ENCODE peak calls at places on chromosomes 2 and 18, in ten cellular contexts. One of them, this sample, is unnamed.

GRCh38 chr2:74328074-74328473 is 15.1 kb downstream of the SLC4A5 start:
- DNase-seq in choroid plexus epithelial cell: no peak
- DNase-seq in mammary epithelial cell: no peak
- DNase-seq in astrocyte of the spinal cord: no peak
- DNase-seq in heart left ventricle: no peak
- DNase-seq in body of pancreas: no peak
- DNase-seq in foreskin fibroblast: no peak
- DNase-seq in AG10803: no peak
- DNase-seq in OCI-LY7: no peak
- DNase-seq in lower leg skin: no peak
- DNase-seq in this sample: no peak

GRCh38 chr18:13446581-13447470 is 228.3 kb downstream of the LDLRAD4 start:
- DNase-seq in heart left ventricle: no peak
- DNase-seq in OCI-LY7: no peak
- DNase-seq in choroid plexus epithelial cell: peak; percentile 47
- DNase-seq in lower leg skin: no peak
- DNase-seq in body of pancreas: no peak
- DNase-seq in foreskin fibroblast: no peak
- DNase-seq in AG10803: no peak
- DNase-seq in astrocyte of the spinal cord: peak; percentile 34
- DNase-seq in mammary epithelial cell: no peak
- DNase-seq in this sample: no peak

GRCh38 chr18:3350566-3351527 is 88.9 kb downstream of the MYL12B start:
- DNase-seq in foreskin fibroblast: no peak
- DNase-seq in OCI-LY7: no peak
- DNase-seq in lower leg skin: no peak
- DNase-seq in AG10803: no peak
- DNase-seq in mammary epithelial cell: peak; percentile 98
- DNase-seq in body of pancreas: no peak
- DNase-seq in choroid plexus epithelial cell: peak; percentile 53
- DNase-seq in astrocyte of the spinal cord: peak; percentile 27
- DNase-seq in heart left ventricle: no peak
- DNase-seq in this sample: no peak

GRCh38 chr2:157470321-157470720 is 26.4 kb upstream of the CYTIP start:
- DNase-seq in body of pancreas: no peak
- DNase-seq in astrocyte of the spinal cord: no peak
- DNase-seq in foreskin fibroblast: no peak
- DNase-seq in mammary epithelial cell: no peak
- DNase-seq in heart left ventricle: no peak
- DNase-seq in OCI-LY7: peak; percentile 34
- DNase-seq in lower leg skin: no peak
- DNase-seq in AG10803: no peak
- DNase-seq in choroid plexus epithelial cell: no peak
- DNase-seq in this sample: no peak

GRCh38 chr2:105590780-105591660 is 153.7 kb upstream of the NCK2 start:
- DNase-seq in heart left ventricle: no peak
- DNase-seq in AG10803: no peak
- DNase-seq in foreskin fibroblast: no peak
- DNase-seq in lower leg skin: no peak
- DNase-seq in astrocyte of the spinal cord: no peak
- DNase-seq in body of pancreas: no peak
- DNase-seq in choroid plexus epithelial cell: no peak
- DNase-seq in OCI-LY7: no peak
- DNase-seq in mammary epithelial cell: no peak
- DNase-seq in this sample: no peak

GRCh38 chr18:8706981-8707940 is 1.9 kb downstream of the MTCL1 start:
- DNase-seq in choroid plexus epithelial cell: peak; percentile 72
- DNase-seq in astrocyte of the spinal cord: peak; percentile 79
- DNase-seq in heart left ventricle: no peak
- DNase-seq in foreskin fibroblast: peak; percentile 66
- DNase-seq in OCI-LY7: peak; percentile 89
- DNase-seq in lower leg skin: peak; percentile 32
- DNase-seq in mammary epithelial cell: peak; percentile 62
- DNase-seq in AG10803: peak; percentile 75
- DNase-seq in body of pancreas: peak; percentile 46
- DNase-seq in this sample: no peak

GRCh38 chr18:56233595-56233994 is 404.8 kb downstream of the TXNL1 start:
- DNase-seq in mammary epithelial cell: peak; percentile 79
- DNase-seq in foreskin fibroblast: peak; percentile 89
- DNase-seq in heart left ventricle: peak; percentile 33
- DNase-seq in astrocyte of the spinal cord: peak; percentile 91
- DNase-seq in body of pancreas: peak; percentile 5
- DNase-seq in lower leg skin: no peak
- DNase-seq in AG10803: peak; percentile 88
- DNase-seq in OCI-LY7: no peak
- DNase-seq in choroid plexus epithelial cell: peak; percentile 79
- DNase-seq in this sample: peak; percentile 45

GRCh38 chr2:12074126-12074883 is 327.9 kb downstream of the LPIN1 start:
- DNase-seq in choroid plexus epithelial cell: no peak
- DNase-seq in astrocyte of the spinal cord: no peak
- DNase-seq in lower leg skin: no peak
- DNase-seq in mammary epithelial cell: no peak
- DNase-seq in OCI-LY7: no peak
- DNase-seq in heart left ventricle: no peak
- DNase-seq in foreskin fibroblast: no peak
- DNase-seq in AG10803: no peak
- DNase-seq in body of pancreas: no peak
- DNase-seq in this sample: no peak

GRCh38 chr18:72086421-72086820 is 457.7 kb downstream of the CBLN2 start:
- DNase-seq in OCI-LY7: peak; percentile 31
- DNase-seq in body of pancreas: no peak
- DNase-seq in foreskin fibroblast: peak; percentile 12
- DNase-seq in heart left ventricle: no peak
- DNase-seq in astrocyte of the spinal cord: peak; percentile 50
- DNase-seq in choroid plexus epithelial cell: peak; percentile 56
- DNase-seq in lower leg skin: no peak
- DNase-seq in mammary epithelial cell: no peak
- DNase-seq in AG10803: no peak
- DNase-seq in this sample: no peak
- TF ChIP-seq CTCF in OCI-LY7: peak; percentile 70
- TF ChIP-seq CTCF in body of pancreas: peak; percentile 47
- TF ChIP-seq CTCF in foreskin fibroblast: no peak
- TF ChIP-seq CTCF in heart left ventricle: no peak
- TF ChIP-seq CTCF in astrocyte of the spinal cord: peak; percentile 52
- TF ChIP-seq CTCF in choroid plexus epithelial cell: peak; percentile 49
- TF ChIP-seq CTCF in lower leg skin: no peak
- TF ChIP-seq CTCF in mammary epithelial cell: no peak
- TF ChIP-seq CTCF in AG10803: peak; percentile 17
- TF ChIP-seq CTCF in this sample: no peak

GRCh38 chr2:101302016-101302415 is 6.5 kb downstream of the RNF149 start:
- DNase-seq in mammary epithelial cell: no peak
- DNase-seq in body of pancreas: no peak
- DNase-seq in heart left ventricle: no peak
- DNase-seq in foreskin fibroblast: no peak
- DNase-seq in OCI-LY7: no peak
- DNase-seq in lower leg skin: no peak
- DNase-seq in astrocyte of the spinal cord: no peak
- DNase-seq in choroid plexus epithelial cell: no peak
- DNase-seq in AG10803: no peak
- DNase-seq in this sample: no peak

GRCh38 chr2:101305492-101306123 is 2.9 kb downstream of the RNF149 start:
- DNase-seq in AG10803: peak; percentile 56
- DNase-seq in body of pancreas: no peak
- DNase-seq in lower leg skin: no peak
- DNase-seq in heart left ventricle: no peak
- DNase-seq in astrocyte of the spinal cord: peak; percentile 64
- DNase-seq in OCI-LY7: no peak
- DNase-seq in mammary epithelial cell: peak; percentile 55
- DNase-seq in foreskin fibroblast: peak; percentile 74
- DNase-seq in choroid plexus epithelial cell: peak; percentile 83
- DNase-seq in this sample: no peak

GRCh38 chr2:101305044-101305443 is 3.5 kb downstream of the RNF149 start:
- DNase-seq in body of pancreas: no peak
- DNase-seq in choroid plexus epithelial cell: no peak
- DNase-seq in mammary epithelial cell: no peak
- DNase-seq in AG10803: no peak
- DNase-seq in lower leg skin: no peak
- DNase-seq in astrocyte of the spinal cord: no peak
- DNase-seq in heart left ventricle: no peak
- DNase-seq in OCI-LY7: no peak
- DNase-seq in foreskin fibroblast: no peak
- DNase-seq in this sample: no peak

GRCh38 chr2:101306410-101306809 is 2.1 kb downstream of the RNF149 start:
- DNase-seq in AG10803: peak; percentile 6
- DNase-seq in astrocyte of the spinal cord: no peak
- DNase-seq in body of pancreas: peak; percentile 57
- DNase-seq in choroid plexus epithelial cell: no peak
- DNase-seq in OCI-LY7: no peak
- DNase-seq in lower leg skin: no peak
- DNase-seq in heart left ventricle: no peak
- DNase-seq in mammary epithelial cell: no peak
- DNase-seq in foreskin fibroblast: peak; percentile 18
- DNase-seq in this sample: no peak

DNA sequence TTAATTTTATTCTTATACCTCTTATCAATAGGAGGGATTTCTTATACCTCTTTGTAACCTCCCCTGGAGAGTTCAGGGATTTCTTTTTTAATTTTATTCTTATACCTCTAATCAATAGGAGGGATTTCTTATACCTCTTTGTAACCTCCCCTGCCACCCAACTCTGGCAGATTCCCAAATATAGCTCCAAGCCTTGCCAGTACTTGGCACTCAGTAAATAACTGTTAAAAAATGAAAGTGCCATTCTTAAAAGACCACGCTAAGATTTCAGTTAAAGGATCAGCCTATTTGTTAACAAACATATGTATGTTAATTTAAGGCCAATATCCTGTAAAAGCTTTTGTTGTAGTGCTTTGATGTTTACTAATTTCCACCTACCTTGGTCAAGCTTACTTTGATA is 4.8 kb downstream of the RNF149 start:
- DNase-seq in foreskin fibroblast: no peak
- DNase-seq in mammary epithelial cell: no peak
- DNase-seq in astrocyte of the spinal cord: no peak
- DNase-seq in heart left ventricle: no peak
- DNase-seq in body of pancreas: no peak
- DNase-seq in choroid plexus epithelial cell: no peak
- DNase-seq in lower leg skin: no peak
- DNase-seq in AG10803: no peak
- DNase-seq in OCI-LY7: no peak
- DNase-seq in this sample: no peak
- H3K4me3 ChIP-seq in foreskin fibroblast: no peak overlapping the region
- H3K4me3 ChIP-seq in mammary epithelial cell: no peak overlapping the region
- H3K4me3 ChIP-seq in astrocyte of the spinal cord: no peak overlapping the region
- H3K4me3 ChIP-seq in heart left ventricle: no peak overlapping the region
- H3K4me3 ChIP-seq in body of pancreas: no peak overlapping the region
- H3K4me3 ChIP-seq in choroid plexus epithelial cell: no peak overlapping the region
- H3K4me3 ChIP-seq in lower leg skin: no peak overlapping the region
- H3K4me3 ChIP-seq in AG10803: no peak overlapping the region
- H3K4me3 ChIP-seq in OCI-LY7: no peak overlapping the region
- H3K4me3 ChIP-seq in this sample: no peak overlapping the region

GRCh38 chr2:127071901-127072328 is 35.0 kb downstream of the BIN1 start:
- DNase-seq in lower leg skin: no peak
- DNase-seq in body of pancreas: no peak
- DNase-seq in astrocyte of the spinal cord: no peak
- DNase-seq in foreskin fibroblast: no peak
- DNase-seq in OCI-LY7: no peak
- DNase-seq in heart left ventricle: no peak
- DNase-seq in mammary epithelial cell: no peak
- DNase-seq in AG10803: no peak
- DNase-seq in choroid plexus epithelial cell: no peak
- DNase-seq in this sample: no peak
- TF ChIP-seq CTCF in lower leg skin: no peak
- TF ChIP-seq CTCF in body of pancreas: no peak
- TF ChIP-seq CTCF in astrocyte of the spinal cord: no peak
- TF ChIP-seq CTCF in foreskin fibroblast: no peak
- TF ChIP-seq CTCF in OCI-LY7: no peak
- TF ChIP-seq CTCF in heart left ventricle: no peak
- TF ChIP-seq CTCF in mammary epithelial cell: no peak
- TF ChIP-seq CTCF in AG10803: no peak
- TF ChIP-seq CTCF in choroid plexus epithelial cell: no peak
- TF ChIP-seq CTCF in this sample: no peak

GRCh38 chr2:64637000-64637628 is 16.6 kb downstream of the SERTAD2 start:
- DNase-seq in mammary epithelial cell: no peak
- DNase-seq in body of pancreas: no peak
- DNase-seq in AG10803: no peak
- DNase-seq in lower leg skin: no peak
- DNase-seq in heart left ventricle: no peak
- DNase-seq in foreskin fibroblast: no peak
- DNase-seq in astrocyte of the spinal cord: no peak
- DNase-seq in choroid plexus epithelial cell: no peak
- DNase-seq in OCI-LY7: peak; percentile 77
- DNase-seq in this sample: no peak

GRCh38 chr2:64634338-64635267 is 19.1 kb downstream of the SERTAD2 start:
- DNase-seq in foreskin fibroblast: peak; percentile 94
- DNase-seq in lower leg skin: no peak
- DNase-seq in OCI-LY7: no peak
- DNase-seq in astrocyte of the spinal cord: no peak
- DNase-seq in body of pancreas: peak; percentile 49
- DNase-seq in AG10803: peak; percentile 92
- DNase-seq in heart left ventricle: no peak
- DNase-seq in mammary epithelial cell: no peak
- DNase-seq in choroid plexus epithelial cell: peak; percentile 66
- DNase-seq in this sample: no peak

GRCh38 chr2:64638502-64639120 is 15.1 kb downstream of the SERTAD2 start:
- DNase-seq in heart left ventricle: no peak
- DNase-seq in OCI-LY7: no peak
- DNase-seq in choroid plexus epithelial cell: no peak
- DNase-seq in mammary epithelial cell: peak; percentile 72
- DNase-seq in AG10803: no peak
- DNase-seq in foreskin fibroblast: no peak
- DNase-seq in body of pancreas: no peak
- DNase-seq in lower leg skin: no peak
- DNase-seq in astrocyte of the spinal cord: no peak
- DNase-seq in this sample: no peak

GRCh38 chr2:64637931-64638330 is 15.8 kb downstream of the SERTAD2 start:
- DNase-seq in astrocyte of the spinal cord: no peak
- DNase-seq in heart left ventricle: no peak
- DNase-seq in lower leg skin: no peak
- DNase-seq in body of pancreas: no peak
- DNase-seq in OCI-LY7: no peak
- DNase-seq in AG10803: no peak
- DNase-seq in foreskin fibroblast: no peak
- DNase-seq in choroid plexus epithelial cell: no peak
- DNase-seq in mammary epithelial cell: peak; percentile 60
- DNase-seq in this sample: no peak

DNA sequence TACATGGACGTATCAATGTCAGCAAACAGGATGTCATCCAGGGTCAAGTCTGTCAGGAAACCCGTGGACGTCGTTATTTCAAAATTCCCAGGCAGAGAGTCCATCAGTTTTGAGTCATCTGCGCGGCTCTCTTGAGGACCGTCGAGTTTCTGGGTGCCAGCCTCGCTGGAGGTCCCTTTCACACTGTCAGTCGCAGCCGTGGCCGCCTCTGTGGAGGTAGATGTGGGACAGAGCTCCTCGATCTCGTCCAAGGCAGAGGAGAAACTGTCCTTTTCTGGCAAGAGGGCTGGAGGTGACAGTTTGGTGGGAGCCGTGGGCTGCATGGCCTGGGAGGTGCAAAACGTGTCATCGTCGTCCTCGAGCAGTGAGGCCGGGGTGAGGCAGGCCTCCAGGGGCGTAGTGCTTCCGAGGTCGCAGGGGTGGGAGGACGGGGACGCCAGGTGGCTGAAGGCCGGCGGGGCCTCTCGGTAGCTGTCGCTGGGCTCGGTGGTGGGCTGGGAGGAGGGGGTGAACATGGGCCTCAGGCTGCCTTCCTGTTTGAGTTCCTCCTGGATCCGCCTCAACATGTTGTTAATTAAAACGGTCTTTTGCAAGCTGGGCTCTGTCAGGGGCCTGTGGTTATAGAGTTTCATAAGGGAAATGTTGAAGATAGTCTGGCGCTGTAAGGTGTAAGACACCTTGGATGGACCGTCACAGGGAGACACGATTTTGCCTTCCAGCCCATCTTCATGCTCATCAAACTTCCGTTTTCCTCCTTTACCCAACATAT is 17.4 kb downstream of the SERTAD2 start:
- DNase-seq in choroid plexus epithelial cell: no peak
- DNase-seq in lower leg skin: no peak
- DNase-seq in OCI-LY7: peak; percentile 75
- DNase-seq in foreskin fibroblast: no peak
- DNase-seq in astrocyte of the spinal cord: no peak
- DNase-seq in mammary epithelial cell: no peak
- DNase-seq in AG10803: peak; percentile 21
- DNase-seq in heart left ventricle: no peak
- DNase-seq in body of pancreas: no peak
- DNase-seq in this sample: no peak
- H3K4me3 ChIP-seq in choroid plexus epithelial cell: no peak overlapping the region
- H3K4me3 ChIP-seq in lower leg skin: no peak overlapping the region
- H3K4me3 ChIP-seq in OCI-LY7: peak overlapping the region; percentile 52
- H3K4me3 ChIP-seq in foreskin fibroblast: no peak overlapping the region
- H3K4me3 ChIP-seq in astrocyte of the spinal cord: no peak overlapping the region
- H3K4me3 ChIP-seq in mammary epithelial cell: no peak overlapping the region
- H3K4me3 ChIP-seq in AG10803: no peak overlapping the region
- H3K4me3 ChIP-seq in heart left ventricle: no peak overlapping the region
- H3K4me3 ChIP-seq in body of pancreas: no peak overlapping the region
- H3K4me3 ChIP-seq in this sample: no peak overlapping the region

This sample was measured in AG04449.